ENCODE peak calls at places on chromosomes 16 and 17, in seven cellular contexts. K is GM12892; C is activated naive CD4-positive, alpha-beta T cell treated with anti-CD3 and anti-CD28 coated beads, Interleukin-2, amount 10 ng/mL, durations not matched to agents 7 days and 5 days; S is Right ventricle myocardium superior; U is PC-3; J is posterior cingulate gyrus; V is ELR. B is an unnamed sample.

GRCh38 chr16:51524555-51525373 is 373.7 kb upstream of the SALL1 start:
- DNase-seq in K (no peak), C (no peak), S (no peak), U (no peak), J (no peak), V (peak; percentile 26), B (peak; percentile 52)

GRCh38 chr16:46743232-46743719 is 4.9 kb downstream of the MYLK3 start:
- DNase-seq in K (no peak), C (no peak), S (peak; percentile 62), U (no peak), J (no peak), V (peak; percentile 46), B (peak; percentile 6)

GRCh38 chr17:72175263-72175662 is 54.4 kb downstream of the SOX9 start:
- DNase-seq in K (no peak), C (no peak), S (no peak), U (no peak), J (no peak), V (no peak), B (no peak)

GRCh38 chr17:43106552-43106951 is 18.6 kb downstream of the BRCA1 start:
- DNase-seq in K (no peak), C (no peak), S (no peak), U (no peak), J (no peak), V (no peak), B (no peak)

GRCh38 chr17:74272731-74273201 is 1.3 kb upstream of the DNAI2 start:
- DNase-seq in K (no peak), C (no peak), S (no peak), U (no peak), J (no peak), V (no peak), B (no peak)

GRCh38 chr17:54180919-54181318 is 358.2 kb downstream of the KIF2B start:
- DNase-seq in K (no peak), C (no peak), S (no peak), U (no peak), J (no peak), V (no peak), B (no peak)

GRCh38 chr17:47243737-47244598 is 9.7 kb upstream of the ITGB3 start:
- DNase-seq in K (no peak), C (no peak), S (no peak), U (no peak), J (no peak), V (no peak), B (no peak)

GRCh38 chr16:76193851-76194620 is 83.2 kb upstream of the CNTNAP4 start:
- DNase-seq in K (no peak), C (no peak), S (no peak), U (no peak), J (no peak), V (no peak), B (peak; percentile 47)

GRCh38 chr16:88391497-88391850 is 8.7 kb downstream of the ZNF469 start:
- DNase-seq in K (no peak), C (no peak), S (no peak), U (no peak), J (no peak), V (no peak), B (no peak)

GRCh38 chr17:2580641-2581040 is 12.8 kb upstream of the PAFAH1B1 start:
- DNase-seq in K (no peak), C (no peak), S (no peak), U (peak; percentile 16), J (no peak), V (no peak), B (no peak)

GRCh38 chr17:82238562-82239201 is 9.8 kb downstream of the SLC16A3 start:
- DNase-seq in K (no peak), C (peak; percentile 88), S (peak; percentile 88), U (peak; percentile 54), J (peak; percentile 74), V (peak; percentile 91), B (peak; percentile 90)

GRCh38 chr17:13003927-13004326 is 13.9 kb downstream of the ELAC2 start:
- DNase-seq in K (no peak), C (no peak), S (no peak), U (no peak), J (no peak), V (no peak), B (no peak)

B was measured in mammary epithelial cell.